ENCODE peak calls at places on chromosomes 12 and 14, in eight cellular contexts. J is HuH-7, W is NAMALWA, R is MCF 10A, B is heart right ventricle, Z is amniotic stem cell, T is brain microvascular endothelial cell, I is AML-193. O is an unnamed sample.

GRCh38 chr12:67952787-67953186 is 36.5 kb upstream of the IFNG-AS1 start:
- DNase-seq in Z (no peak), J (no peak), I (no peak), W (no peak), B (no peak), R (no peak), T (no peak), O (no peak)

GRCh38 chr14:72723741-72724530 is 170.0 kb downstream of the DPF3 start:
- DNase-seq in Z (no peak), T (no peak), B (no peak), J (no peak), W (no peak), R (no peak), I (no peak), O (peak)

GRCh38 chr12:101490286-101490920 is 15.3 kb downstream of the SPIC start:
- DNase-seq in R (peak), J (peak), I (peak), T (no peak), B (no peak), W (peak), Z (no peak), O (no peak)

GRCh38 chr14:35534130-35534883 is at the start of gene INSM2:
- DNase-seq in Z (no peak), R (peak), B (peak), T (no peak), W (no peak), I (no peak), J (no peak), O (no peak)

GRCh38 chr12:107079172-107080011 is 14.0 kb downstream of the CRY1 start:
- DNase-seq in T (peak), B (no peak), R (peak), I (peak), Z (no peak), J (no peak), W (peak), O (no peak)

GRCh38 chr14:63193236-63193635 is 11.0 kb upstream of the RHOJ start:
- DNase-seq in R (peak), B (no peak), J (no peak), Z (no peak), I (no peak), W (no peak), T (no peak), O (no peak)

GRCh38 chr14:63517354-63517753 is 25.8 kb downstream of the PPP2R5E start:
- DNase-seq in W (no peak), B (no peak), I (no peak), R (no peak), J (no peak), Z (no peak), T (no peak), O (no peak)

GRCh38 chr12:131445184-131445974 is 265.5 kb upstream of the SFSWAP start:
- DNase-seq in T (no peak), B (no peak), I (no peak), W (no peak), J (no peak), R (no peak), Z (no peak), O (no peak)

GRCh38 chr12:14521822-14522221 is 45.9 kb downstream of the PLBD1 start:
- DNase-seq in Z (no peak), R (no peak), B (no peak), T (no peak), J (no peak), I (no peak), W (no peak), O (no peak)

GRCh38 chr12:72098622-72099021 is 160.0 kb downstream of the TPH2 start:
- DNase-seq in I (no peak), R (no peak), T (no peak), Z (no peak), W (no peak), J (no peak), B (no peak), O (no peak)

GRCh38 chr12:67414011-67414715 is 145.0 kb downstream of the CAND1 start:
- DNase-seq in I (no peak), W (no peak), J (no peak), Z (no peak), T (no peak), B (no peak), R (no peak), O (no peak)